ENCODE peak calls at places on chromosomes 11 and 22, in six cellular contexts. One of them, this sample, is unnamed.

GRCh38 chr11:131217313-131218297 is 152.8 kb upstream of the NTM start:
- DNase-seq in neuronal stem cell: no peak
- DNase-seq in mesendoderm: peak; percentile 45
- DNase-seq in H9: no peak
- DNase-seq in IMR-90: peak; percentile 21
- DNase-seq in H1: no peak
- DNase-seq in this sample: no peak

GRCh38 chr11:70077411-70078094 is 564 bp upstream of the ANO1 start:
- DNase-seq in neuronal stem cell: no peak
- DNase-seq in mesendoderm: no peak
- DNase-seq in H9: no peak
- DNase-seq in IMR-90: no peak
- DNase-seq in H1: peak; percentile 57
- DNase-seq in this sample: no peak

GRCh38 chr22:36586250-36586649 is 57.3 kb upstream of the EIF3D start:
- DNase-seq in neuronal stem cell: no peak
- DNase-seq in mesendoderm: peak; percentile 48
- DNase-seq in H9: no peak
- DNase-seq in IMR-90: no peak
- DNase-seq in H1: no peak
- DNase-seq in this sample: no peak

GRCh38 chr22:49768961-49769690 is 58.5 kb downstream of the BRD1 start:
- DNase-seq in neuronal stem cell: no peak
- DNase-seq in mesendoderm: no peak
- DNase-seq in H9: no peak
- DNase-seq in IMR-90: peak; percentile 61
- DNase-seq in H1: peak; percentile 47
- DNase-seq in this sample: peak; percentile 23

GRCh38 chr11:45577755-45578154 is 87.7 kb downstream of the CHST1 start:
- DNase-seq in neuronal stem cell: no peak
- DNase-seq in mesendoderm: peak; percentile 45
- DNase-seq in H9: no peak
- DNase-seq in IMR-90: no peak
- DNase-seq in H1: no peak
- DNase-seq in this sample: no peak

GRCh38 chr11:97739892-97740782 is 1280.6 kb upstream of the CNTN5 start:
- DNase-seq in neuronal stem cell: no peak
- DNase-seq in mesendoderm: no peak
- DNase-seq in H9: no peak
- DNase-seq in IMR-90: peak; percentile 59
- DNase-seq in H1: no peak
- DNase-seq in this sample: peak; percentile 87

GRCh38 chr11:110447897-110448522 is 18.3 kb downstream of the FDX1 start:
- DNase-seq in neuronal stem cell: no peak
- DNase-seq in mesendoderm: no peak
- DNase-seq in H9: no peak
- DNase-seq in IMR-90: no peak
- DNase-seq in H1: no peak
- DNase-seq in this sample: no peak

GRCh38 chr11:102623128-102623527 is 2.0 kb downstream of the MMP20 start:
- DNase-seq in neuronal stem cell: no peak
- DNase-seq in mesendoderm: no peak
- DNase-seq in H9: no peak
- DNase-seq in IMR-90: no peak
- DNase-seq in H1: no peak
- DNase-seq in this sample: no peak

GRCh38 chr11:128552783-128553661 is 34.3 kb downstream of the ETS1 start:
- DNase-seq in neuronal stem cell: no peak
- DNase-seq in mesendoderm: no peak
- DNase-seq in H9: no peak
- DNase-seq in IMR-90: peak; percentile 87
- DNase-seq in H1: no peak
- DNase-seq in this sample: peak; percentile 91

GRCh38 chr11:17748761-17749721 is 14.5 kb downstream of the KCNC1 start:
- DNase-seq in neuronal stem cell: no peak
- DNase-seq in mesendoderm: no peak
- DNase-seq in H9: no peak
- DNase-seq in IMR-90: no peak
- DNase-seq in H1: no peak
- DNase-seq in this sample: no peak

GRCh38 chr11:78424334-78425270 is 7.0 kb upstream of the GAB2 start:
- DNase-seq in neuronal stem cell: no peak
- DNase-seq in mesendoderm: no peak
- DNase-seq in H9: no peak
- DNase-seq in IMR-90: peak; percentile 73
- DNase-seq in H1: no peak
- DNase-seq in this sample: peak; percentile 69

GRCh38 chr11:117144477-117145392 is 648 bp downstream of the PAFAH1B2 start:
- DNase-seq in neuronal stem cell: peak; percentile 3
- DNase-seq in mesendoderm: peak; percentile 51
- DNase-seq in H9: no peak
- DNase-seq in IMR-90: peak; percentile 86
- DNase-seq in H1: no peak
- DNase-seq in this sample: peak; percentile 84

GRCh38 chr22:47818496-47818895 is 1056.0 kb downstream of the TBC1D22A start:
- DNase-seq in neuronal stem cell: no peak
- DNase-seq in mesendoderm: no peak
- DNase-seq in H9: no peak
- DNase-seq in IMR-90: no peak
- DNase-seq in H1: no peak
- DNase-seq in this sample: no peak

GRCh38 chr11:46427364-46427763 is 35.8 kb upstream of the CHRM4 start:
- DNase-seq in neuronal stem cell: no peak
- DNase-seq in mesendoderm: peak; percentile 55
- DNase-seq in H9: peak; percentile 66
- DNase-seq in IMR-90: peak; percentile 11
- DNase-seq in H1: no peak
- DNase-seq in this sample: no peak

GRCh38 chr11:134514354-134514951 is 102.4 kb upstream of the B3GAT1 start:
- DNase-seq in neuronal stem cell: no peak
- DNase-seq in mesendoderm: no peak
- DNase-seq in H9: no peak
- DNase-seq in IMR-90: no peak
- DNase-seq in H1: no peak
- DNase-seq in this sample: no peak

GRCh38 chr11:120168960-120169681 is 31.2 kb upstream of the TRIM29 start:
- DNase-seq in neuronal stem cell: peak; percentile 81
- DNase-seq in mesendoderm: peak; percentile 84
- DNase-seq in H9: peak; percentile 84
- DNase-seq in IMR-90: peak; percentile 45
- DNase-seq in H1: peak; percentile 96
- DNase-seq in this sample: peak; percentile 68

GRCh38 chr11:120172054-120172881 is 34.4 kb upstream of the TRIM29 start:
- DNase-seq in neuronal stem cell: peak; percentile 56
- DNase-seq in mesendoderm: peak; percentile 82
- DNase-seq in H9: peak; percentile 86
- DNase-seq in IMR-90: peak; percentile 60
- DNase-seq in H1: peak; percentile 79
- DNase-seq in this sample: peak; percentile 67

GRCh38 chr11:120170741-120171261 is 32.9 kb upstream of the TRIM29 start:
- DNase-seq in neuronal stem cell: no peak
- DNase-seq in mesendoderm: no peak
- DNase-seq in H9: no peak
- DNase-seq in IMR-90: no peak
- DNase-seq in H1: peak; percentile 31
- DNase-seq in this sample: no peak

GRCh38 chr11:120168108-120168959 is 30.4 kb upstream of the TRIM29 start:
- DNase-seq in neuronal stem cell: no peak
- DNase-seq in mesendoderm: no peak
- DNase-seq in H9: no peak
- DNase-seq in IMR-90: peak; percentile 37
- DNase-seq in H1: no peak
- DNase-seq in this sample: no peak

DNA sequence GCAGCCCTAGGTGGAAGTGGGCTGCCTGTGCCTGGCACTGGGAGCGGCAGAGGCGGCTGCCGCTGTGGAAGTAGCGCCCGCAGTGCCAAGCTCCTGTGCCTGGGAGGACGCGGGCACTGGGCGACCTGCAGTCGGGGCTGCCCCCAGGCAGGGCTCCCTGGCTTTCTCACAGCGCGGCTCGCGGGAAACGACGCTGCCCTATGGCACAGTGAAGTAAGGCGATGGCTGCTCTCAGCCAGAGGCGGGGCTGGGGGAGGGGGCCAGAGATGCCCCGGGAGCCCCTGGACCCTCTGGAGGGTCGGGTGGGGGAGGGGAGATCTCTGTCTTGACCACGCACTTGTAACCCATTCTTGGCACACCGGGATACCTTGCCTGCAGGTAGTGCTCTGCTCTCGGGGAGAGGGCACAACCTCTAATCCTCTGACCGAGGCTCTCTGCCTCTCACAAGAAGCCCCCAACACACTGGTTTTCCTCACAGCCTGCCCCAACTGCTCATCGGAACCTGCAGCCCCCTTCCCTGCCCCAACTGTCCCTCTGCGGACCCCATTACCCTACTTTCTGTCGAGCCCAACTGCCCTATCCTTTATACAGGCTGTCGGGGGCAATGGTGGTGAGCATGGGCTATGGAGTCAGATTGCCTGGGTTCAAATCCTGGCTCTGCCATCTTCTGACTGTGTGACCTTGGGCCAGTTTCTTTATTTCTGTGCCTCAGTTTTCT is 32.2 kb upstream of the TRIM29 start:
- DNase-seq in neuronal stem cell: no peak
- DNase-seq in mesendoderm: no peak
- DNase-seq in H9: no peak
- DNase-seq in IMR-90: no peak
- DNase-seq in H1: peak; percentile 57
- DNase-seq in this sample: no peak
- H2BK15ac ChIP-seq in neuronal stem cell: peak overlapping the region; percentile 61
- H2BK15ac ChIP-seq in mesendoderm: no peak overlapping the region
- H2BK15ac ChIP-seq in H9: no peak overlapping the region
- H2BK15ac ChIP-seq in IMR-90: no peak overlapping the region
- H2BK15ac ChIP-seq in H1: no peak overlapping the region
- H2BK15ac ChIP-seq in this sample: no peak overlapping the region

DNA sequence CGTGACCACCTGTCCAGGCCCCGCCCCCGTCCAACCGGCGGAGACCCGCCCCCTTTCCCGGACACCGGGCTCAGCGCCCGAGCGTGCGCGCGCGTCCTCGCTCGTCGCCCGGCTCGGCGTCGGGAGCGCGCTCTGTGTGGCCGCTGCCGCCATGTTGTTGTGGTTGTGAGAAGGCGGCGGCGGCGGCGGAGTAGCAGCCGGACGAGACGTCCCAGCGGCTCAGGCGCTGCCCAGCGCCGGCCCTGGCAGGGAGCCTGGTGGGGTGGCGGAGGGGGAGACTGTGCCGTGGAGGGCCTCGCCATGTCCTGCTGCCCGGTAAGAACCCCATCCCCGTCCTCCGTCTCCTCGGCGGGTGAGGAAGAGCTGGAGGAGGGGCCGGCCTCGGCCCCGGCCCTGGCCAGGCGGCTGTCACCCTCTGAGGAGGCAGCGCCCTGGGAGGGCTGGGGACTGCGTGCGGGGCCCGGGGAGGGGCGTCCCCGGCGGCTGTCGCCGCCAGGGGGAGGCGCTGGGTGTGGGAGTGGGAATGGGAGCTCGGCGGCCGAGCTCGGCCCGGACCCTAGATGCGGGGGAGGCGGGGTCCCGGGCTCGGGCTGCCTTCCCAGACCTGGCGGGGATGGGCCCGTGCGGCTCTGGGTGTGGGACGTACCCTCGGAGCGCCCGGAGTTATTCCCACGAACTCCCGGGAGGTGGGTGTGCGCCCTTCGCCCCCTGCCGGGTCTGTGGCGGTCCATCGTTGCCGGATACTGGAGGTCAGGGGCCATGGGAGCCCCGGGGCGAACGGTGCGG is at the start of gene MTMR3:
- DNase-seq in neuronal stem cell: peak; percentile 91
- DNase-seq in mesendoderm: peak; percentile 92
- DNase-seq in H9: peak; percentile 95
- DNase-seq in IMR-90: peak; percentile 84
- DNase-seq in H1: peak; percentile 99
- DNase-seq in this sample: peak; percentile 90
- H3K9ac ChIP-seq in neuronal stem cell: peak within 1 kb of the TSS; percentile 99
- H3K9ac ChIP-seq in mesendoderm: peak within 1 kb of the TSS; percentile 95
- H3K9ac ChIP-seq in H9: peak within 1 kb of the TSS; percentile 90
- H3K9ac ChIP-seq in IMR-90: peak within 1 kb of the TSS; percentile 95
- H3K9ac ChIP-seq in H1: peak within 1 kb of the TSS; percentile 96
- H3K9ac ChIP-seq in this sample: peak within 1 kb of the TSS; percentile 94

GRCh38 chr22:46750861-46751260 is 11.6 kb upstream of the TBC1D22A start:
- DNase-seq in neuronal stem cell: no peak
- DNase-seq in mesendoderm: no peak
- DNase-seq in H9: no peak
- DNase-seq in IMR-90: no peak
- DNase-seq in H1: no peak
- DNase-seq in this sample: no peak
- H3K4ac ChIP-seq in neuronal stem cell: no peak overlapping the region
- H3K4ac ChIP-seq in mesendoderm: no peak overlapping the region
- H3K4ac ChIP-seq in H9: no peak overlapping the region
- H3K4ac ChIP-seq in IMR-90: peak overlapping the region; percentile 73
- H3K4ac ChIP-seq in H1: no peak overlapping the region
- H3K4ac ChIP-seq in this sample: peak overlapping the region; percentile 20

GRCh38 chr11:120188831-120189455 is 21.9 kb upstream of the OAF start:
- DNase-seq in neuronal stem cell: no peak
- DNase-seq in mesendoderm: no peak
- DNase-seq in H9: no peak
- DNase-seq in IMR-90: no peak
- DNase-seq in H1: no peak
- DNase-seq in this sample: no peak
- H2BK15ac ChIP-seq in neuronal stem cell: no peak overlapping the region
- H2BK15ac ChIP-seq in mesendoderm: no peak overlapping the region
- H2BK15ac ChIP-seq in H9: no peak overlapping the region
- H2BK15ac ChIP-seq in IMR-90: no peak overlapping the region
- H2BK15ac ChIP-seq in H1: peak overlapping the region; percentile 61
- H2BK15ac ChIP-seq in this sample: no peak overlapping the region

GRCh38 chr11:130148927-130149326 is 10.7 kb upstream of the ST14 start:
- DNase-seq in neuronal stem cell: no peak
- DNase-seq in mesendoderm: no peak
- DNase-seq in H9: no peak
- DNase-seq in IMR-90: no peak
- DNase-seq in H1: no peak
- DNase-seq in this sample: no peak

GRCh38 chr11:130144721-130145327 is 14.8 kb upstream of the ST14 start:
- DNase-seq in neuronal stem cell: no peak
- DNase-seq in mesendoderm: peak; percentile 86
- DNase-seq in H9: no peak
- DNase-seq in IMR-90: peak; percentile 20
- DNase-seq in H1: no peak
- DNase-seq in this sample: peak; percentile 34

GRCh38 chr11:130145328-130145812 is 14.2 kb upstream of the ST14 start:
- DNase-seq in neuronal stem cell: no peak
- DNase-seq in mesendoderm: no peak
- DNase-seq in H9: no peak
- DNase-seq in IMR-90: no peak
- DNase-seq in H1: no peak
- DNase-seq in this sample: no peak

GRCh38 chr11:130145975-130146776 is 13.4 kb upstream of the ST14 start:
- DNase-seq in neuronal stem cell: no peak
- DNase-seq in mesendoderm: peak; percentile 95
- DNase-seq in H9: peak; percentile 99
- DNase-seq in IMR-90: no peak
- DNase-seq in H1: peak; percentile 85
- DNase-seq in this sample: no peak

GRCh38 chr11:130146797-130147196 is 12.8 kb upstream of the ST14 start:
- DNase-seq in neuronal stem cell: no peak
- DNase-seq in mesendoderm: no peak
- DNase-seq in H9: no peak
- DNase-seq in IMR-90: no peak
- DNase-seq in H1: no peak
- DNase-seq in this sample: no peak
- H3K9ac ChIP-seq in neuronal stem cell: no peak overlapping the region
- H3K9ac ChIP-seq in mesendoderm: no peak overlapping the region
- H3K9ac ChIP-seq in H9: no peak overlapping the region
- H3K9ac ChIP-seq in IMR-90: no peak overlapping the region
- H3K9ac ChIP-seq in H1: no peak overlapping the region
- H3K9ac ChIP-seq in this sample: no peak overlapping the region

GRCh38 chr11:62398011-62398994 is 20.5 kb upstream of the SCGB1A1 start:
- DNase-seq in neuronal stem cell: no peak
- DNase-seq in mesendoderm: peak; percentile 92
- DNase-seq in H9: no peak
- DNase-seq in IMR-90: peak; percentile 44
- DNase-seq in H1: no peak
- DNase-seq in this sample: peak; percentile 62
- H3K4ac ChIP-seq in neuronal stem cell: no peak overlapping the region
- H3K4ac ChIP-seq in mesendoderm: no peak overlapping the region
- H3K4ac ChIP-seq in H9: no peak overlapping the region
- H3K4ac ChIP-seq in IMR-90: no peak overlapping the region
- H3K4ac ChIP-seq in H1: no peak overlapping the region
- H3K4ac ChIP-seq in this sample: peak overlapping the region; percentile 41

This sample was measured in mesenchymal stem cell.